ENCODE peak calls at places on chromosome 15, in four cellular contexts. G, W, M and P are unnamed samples.

GRCh38 chr15:52085289-52085688 is 27.3 kb downstream of the BCL2L10 start:
- DNase-seq in G (no peak), W (no peak), M (no peak), P (no peak)

GRCh38 chr15:36517758-36518157 is 61.7 kb upstream of the CDIN1 start:
- DNase-seq in G (no peak), W (no peak), M (no peak), P (no peak)

GRCh38 chr15:83767786-83768185 is 113.9 kb downstream of the ADAMTSL3 start:
- DNase-seq in G (no peak), W (no peak), M (no peak), P (no peak)

GRCh38 chr15:50261979-50262378 is 3.5 kb downstream of the HDC start:
- DNase-seq in G (peak; percentile 25), W (no peak), M (no peak), P (no peak)

GRCh38 chr15:26065723-26066122 is 202.6 kb upstream of the ATP10A start:
- DNase-seq in G (no peak), W (no peak), M (no peak), P (no peak)

GRCh38 chr15:47685141-47685870 is 32.0 kb upstream of the SEMA6D start:
- DNase-seq in G (no peak), W (no peak), M (no peak), P (no peak)

GRCh38 chr15:48702569-48703239 is 57.2 kb upstream of the FBN1 start:
- DNase-seq in G (no peak), W (no peak), M (no peak), P (no peak)

GRCh38 chr15:39504812-39505211 is 76.1 kb upstream of the THBS1 start:
- DNase-seq in G (no peak), W (no peak), M (no peak), P (no peak)

GRCh38 chr15:28243399-28243798 is 78.6 kb downstream of the HERC2 start:
- DNase-seq in G (no peak), W (no peak), M (no peak), P (no peak)

GRCh38 chr15:89136818-89137772 is 48.8 kb downstream of the ABHD2 start:
- DNase-seq in G (no peak), W (no peak), M (peak; percentile 95), P (no peak)

GRCh38 chr15:38192496-38192895 is 60.1 kb upstream of the SPRED1 start:
- DNase-seq in G (no peak), W (no peak), M (no peak), P (no peak)

GRCh38 chr15:36579792-36580431 is 486 bp downstream of the CDIN1 start:
- DNase-seq in G (no peak), W (no peak), M (peak; percentile 3), P (no peak)

GRCh38 chr15:65862682-65863081 is 6.6 kb upstream of the RAB11A start:
- DNase-seq in G (peak; percentile 85), W (no peak), M (peak; percentile 85), P (peak; percentile 81)

GRCh38 chr15:27017168-27017809 is 46.3 kb downstream of the GABRG3 start:
- DNase-seq in G (peak; percentile 71), W (peak; percentile 0), M (peak; percentile 73), P (peak; percentile 41)

GRCh38 chr15:66866651-66867050 is 164.6 kb downstream of the SMAD6 start:
- DNase-seq in G (no peak), W (no peak), M (no peak), P (no peak)

GRCh38 chr15:38560456-38560926 is 4.1 kb downstream of the RASGRP1 start:
- DNase-seq in G (no peak), W (no peak), M (no peak), P (no peak)

GRCh38 chr15:70576683-70577082 is 186.7 kb downstream of the UACA start:
- DNase-seq in G (no peak), W (no peak), M (no peak), P (no peak)

GRCh38 chr15:92817339-92817886 is 82.7 kb upstream of the CHD2 start:
- DNase-seq in G (no peak), W (no peak), M (no peak), P (no peak)

GRCh38 chr15:101019351-101019750 is 100.2 kb downstream of the LRRK1 start:
- DNase-seq in G (no peak), W (no peak), M (no peak), P (no peak)

GRCh38 chr15:22942877-22943276 is 37.3 kb downstream of the CYFIP1 start:
- DNase-seq in G (no peak), W (no peak), M (no peak), P (no peak)

GRCh38 chr15:65791335-65792129 is 561 bp downstream of the DENND4A start:
- DNase-seq in G (no peak), W (no peak), M (peak; percentile 65), P (peak; percentile 52)

GRCh38 chr15:71296032-71296686 is 180.9 kb downstream of the THSD4 start:
- DNase-seq in G (no peak), W (no peak), M (no peak), P (no peak)

GRCh38 chr15:91853968-91854943 is 748 bp downstream of the SLCO3A1 start:
- DNase-seq in G (no peak), W (no peak), M (no peak), P (peak; percentile 42)

GRCh38 chr15:95142441-95142840 is 911.1 kb downstream of the MCTP2 start:
- DNase-seq in G (no peak), W (no peak), M (no peak), P (no peak)

GRCh38 chr15:56613826-56614225 is 119.5 kb downstream of the ZNF280D start:
- DNase-seq in G (no peak), W (no peak), M (no peak), P (no peak)

GRCh38 chr15:56608140-56608778 is 125.0 kb downstream of the ZNF280D start:
- DNase-seq in G (no peak), W (peak; percentile 66), M (no peak), P (no peak)

DNA sequence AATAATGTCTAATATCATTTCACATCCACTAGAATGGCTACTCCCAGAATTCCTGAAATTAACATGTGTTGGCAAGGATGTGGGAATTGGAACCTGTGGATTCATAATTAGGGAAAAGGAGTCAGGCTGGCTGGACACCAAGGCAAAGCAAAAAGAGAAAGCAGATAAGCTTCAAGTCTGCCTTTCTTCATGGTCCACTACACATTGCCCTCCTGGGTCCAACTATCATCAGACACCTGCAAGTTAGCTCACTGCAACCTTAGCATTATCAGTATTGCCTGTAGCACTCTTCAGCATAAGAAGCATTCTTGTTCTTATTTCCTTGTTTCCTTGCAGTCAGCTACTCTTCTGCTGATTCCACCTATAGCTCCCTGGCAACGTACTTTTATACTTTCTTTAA is 124.3 kb downstream of the ZNF280D start:
- DNase-seq in G (no peak), W (peak; percentile 27), M (no peak), P (no peak)
- TF ChIP-seq FOXK2 in G (no peak), W (no peak), M (no peak), P (no peak)

GRCh38 chr15:32698773-32699390 is 18.9 kb upstream of the GREM1 start:
- DNase-seq in G (no peak), W (no peak), M (no peak), P (no peak)
- TF ChIP-seq BHLHE40 in G (no peak), W (no peak), M (no peak), P (no peak)

DNA sequence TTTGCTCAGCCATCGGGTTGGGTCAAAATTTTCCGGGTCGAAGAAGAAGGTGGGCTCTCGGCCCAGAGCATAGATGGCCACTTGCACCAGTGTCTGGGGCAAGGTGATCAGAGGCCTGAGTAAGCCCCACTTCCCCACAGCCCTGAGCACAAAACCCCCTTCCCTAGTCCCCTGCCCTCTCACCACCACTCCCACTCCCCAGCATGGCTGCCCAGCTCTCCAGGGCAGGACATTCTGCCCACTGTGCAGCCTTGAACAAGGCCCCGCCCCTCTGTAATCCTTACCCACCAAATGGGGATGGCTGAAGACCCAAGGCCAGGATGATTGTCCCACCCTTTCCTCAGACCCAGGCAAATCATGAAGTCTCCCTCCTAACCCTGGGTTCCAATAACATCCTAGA is 28.8 kb downstream of the CYP11A1 start:
- DNase-seq in G (no peak), W (no peak), M (no peak), P (no peak)
- TF ChIP-seq FOXK2 in G (no peak), W (no peak), M (no peak), P (no peak)

DNA sequence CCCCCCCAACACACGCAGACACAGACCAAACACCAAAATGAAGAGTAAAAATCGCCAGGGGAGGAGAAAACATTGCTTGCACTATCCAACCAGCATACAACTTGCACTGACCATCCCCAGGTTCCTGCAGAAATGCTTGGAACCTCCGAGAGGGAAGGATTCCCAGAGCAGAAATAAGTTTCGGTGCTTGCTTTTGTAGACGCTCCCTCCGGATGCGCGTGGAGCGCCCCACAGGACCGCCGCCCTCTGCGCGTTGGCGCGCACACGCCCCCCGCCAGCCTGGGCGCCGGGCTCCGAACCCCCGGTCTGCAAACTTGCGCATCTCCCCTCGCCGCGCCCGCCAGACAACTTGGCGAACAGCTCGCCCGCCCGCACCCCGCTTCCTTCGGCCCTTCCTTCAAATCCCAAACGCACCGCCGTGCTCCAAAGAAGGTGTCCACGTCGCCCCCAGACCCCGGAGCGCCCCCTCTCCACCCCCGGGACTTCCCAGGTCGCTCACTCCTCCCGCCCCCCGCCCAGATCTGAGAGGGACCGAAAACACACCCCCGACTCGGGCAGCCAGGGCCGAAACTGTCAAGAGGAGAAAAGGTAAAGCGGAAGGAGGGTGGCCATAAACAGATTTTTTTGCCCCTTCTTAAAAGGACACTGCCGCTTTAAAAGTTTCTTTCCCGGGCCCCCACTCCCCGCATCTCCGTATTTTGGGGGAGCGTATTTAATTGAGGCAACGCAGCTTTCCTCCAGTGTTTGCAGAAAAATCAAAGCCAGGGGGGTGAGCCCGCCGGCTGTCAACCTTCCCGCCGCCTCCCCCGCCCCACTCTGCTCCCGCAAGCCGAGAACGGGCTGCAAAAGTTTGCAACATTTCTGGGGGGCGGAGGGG is 839 bp downstream of the RORA start:
- DNase-seq in G (no peak), W (no peak), M (no peak), P (no peak)
- TF ChIP-seq BHLHE40 in G (no peak), W (no peak), M (no peak), P (no peak)

GRCh38 chr15:69016021-69016595 is 1.6 kb downstream of the NOX5 start:
- DNase-seq in G (no peak), W (no peak), M (no peak), P (no peak)
- TF ChIP-seq FOXK2 in G (no peak), W (no peak), M (no peak), P (no peak)

GRCh38 chr15:76753131-76753530 is 152.0 kb downstream of the SCAPER start:
- DNase-seq in G (no peak), W (no peak), M (peak; percentile 19), P (no peak)
- TF ChIP-seq BHLHE40 in G (no peak), W (no peak), M (no peak), P (no peak)